ENCODE peak calls at places on chromosomes 11 and 22, in five cellular contexts. S, D, Y, I and U are unnamed samples.

GRCh38 chr11:120645639-120646038 is 134.1 kb downstream of the GRIK4 start:
- DNase-seq in S (no peak), D (no peak), Y (peak), I (peak), U (no peak)

GRCh38 chr11:67369275-67369674 is 4.1 kb downstream of the CLCF1 start:
- DNase-seq in S (no peak), D (no peak), Y (no peak), I (no peak), U (no peak)

GRCh38 chr11:125701858-125702621 is 21.4 kb upstream of the ACRV1 start:
- DNase-seq in S (no peak), D (no peak), Y (peak), I (no peak), U (no peak)

GRCh38 chr22:50627452-50627913 is 469 bp downstream of the ARSA start:
- DNase-seq in S (peak), D (no peak), Y (peak), I (peak), U (no peak)

GRCh38 chr11:120715239-120715638 is 203.7 kb downstream of the GRIK4 start:
- DNase-seq in S (peak), D (no peak), Y (peak), I (peak), U (no peak)

GRCh38 chr11:93720522-93720921 is 20.8 kb downstream of the TAF1D start:
- DNase-seq in S (no peak), D (no peak), Y (no peak), I (no peak), U (no peak)

GRCh38 chr22:46454910-46455269 is 82.5 kb downstream of the CELSR1 start:
- DNase-seq in S (no peak), D (no peak), Y (no peak), I (no peak), U (peak)

GRCh38 chr11:19345519-19345847 is 104.7 kb upstream of the E2F8 start:
- DNase-seq in S (peak), D (no peak), Y (peak), I (peak), U (no peak)

GRCh38 chr11:128904872-128905344 is 13.8 kb downstream of the KCNJ5 start:
- DNase-seq in S (no peak), D (peak), Y (peak), I (peak), U (peak)

GRCh38 chr11:118061401-118062125 is 15.3 kb upstream of the TMPRSS4 start:
- DNase-seq in S (no peak), D (no peak), Y (no peak), I (no peak), U (no peak)

GRCh38 chr22:50621948-50622722 is 5.8 kb downstream of the ARSA start:
- DNase-seq in S (peak), D (no peak), Y (no peak), I (no peak), U (no peak)

GRCh38 chr11:76073716-76074115 is 132.6 kb downstream of the WNT11 start:
- DNase-seq in S (no peak), D (no peak), Y (no peak), I (peak), U (peak)

GRCh38 chr22:40526960-40527359 is 109.6 kb downstream of the MRTFA start:
- DNase-seq in S (no peak), D (no peak), Y (no peak), I (no peak), U (no peak)

GRCh38 chr11:134360050-134360835 is 28.5 kb downstream of the GLB1L2 start:
- DNase-seq in S (peak), D (peak), Y (peak), I (peak), U (peak)

GRCh38 chr22:43883012-43883661 is 8.7 kb downstream of the PNPLA5 start:
- DNase-seq in S (peak), D (peak), Y (peak), I (peak), U (peak)

GRCh38 chr11:8832571-8833260 is 78.3 kb upstream of the AKIP1 start:
- DNase-seq in S (peak), D (peak), Y (peak), I (peak), U (peak)

GRCh38 chr11:19756675-19757475 is 44.2 kb downstream of the NAV2 start:
- DNase-seq in S (no peak), D (no peak), Y (no peak), I (no peak), U (no peak)

GRCh38 chr11:36478700-36479329 is 31.3 kb downstream of the TRAF6 start:
- DNase-seq in S (peak), D (peak), Y (peak), I (peak), U (peak)

GRCh38 chr11:774873-775592 is 2.3 kb downstream of the GATD1 start:
- DNase-seq in S (peak), D (peak), Y (no peak), I (no peak), U (peak)
- H3K4me3 ChIP-seq in S (no peak), D (no peak), Y (no peak), I (no peak), U (peak)

DNA sequence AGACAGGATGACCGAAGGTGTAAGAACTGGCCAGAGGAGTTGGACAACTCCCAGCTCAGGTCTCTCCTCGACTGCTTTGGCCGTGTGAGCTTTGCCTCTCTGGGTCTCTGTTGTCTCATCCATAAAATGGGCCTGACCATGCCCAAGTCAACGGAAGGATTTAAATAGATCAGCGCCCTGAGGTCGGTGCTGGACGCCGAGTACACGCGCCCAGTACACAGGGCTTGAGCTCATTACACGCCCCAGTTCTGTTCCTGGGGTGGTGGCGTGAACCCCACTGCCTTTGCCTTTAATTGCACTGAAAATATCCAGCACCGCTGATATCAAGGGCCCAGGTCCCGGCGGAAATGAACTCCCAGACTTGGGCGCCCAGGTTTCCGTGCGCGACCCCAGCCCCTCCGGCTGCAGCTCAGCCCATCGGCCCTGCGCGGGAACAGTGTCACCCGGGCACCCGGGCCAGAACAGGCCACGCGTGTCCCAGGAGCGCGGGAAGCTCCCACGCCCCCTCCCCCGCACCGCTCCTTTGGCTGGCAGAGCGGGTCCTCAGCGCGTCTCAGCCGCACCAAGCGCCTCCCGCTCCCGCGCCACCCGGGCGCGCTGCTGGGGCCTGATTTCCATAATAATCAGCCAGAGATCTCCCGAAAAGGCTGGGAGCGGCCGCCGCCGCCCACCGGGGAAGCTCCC is 42.2 kb downstream of the CYTH4 start:
- DNase-seq in S (no peak), D (no peak), Y (peak), I (no peak), U (no peak)
- TF ChIP-seq EZH2 in S (no peak), D (peak), Y (no peak), I (peak), U (peak)

GRCh38 chr22:17435375-17435774 is 66.1 kb downstream of the CECR2 start:
- DNase-seq in S (no peak), D (no peak), Y (no peak), I (no peak), U (no peak)

GRCh38 chr22:17441326-17441725 is 72.1 kb downstream of the CECR2 start:
- DNase-seq in S (no peak), D (no peak), Y (no peak), I (no peak), U (no peak)

GRCh38 chr22:17434856-17435255 is 65.6 kb downstream of the CECR2 start:
- DNase-seq in S (no peak), D (no peak), Y (peak), I (no peak), U (peak)

GRCh38 chr22:17436382-17436951 is 67.2 kb downstream of the CECR2 start:
- DNase-seq in S (peak), D (peak), Y (peak), I (peak), U (peak)

GRCh38 chr22:17436981-17437410 is 67.7 kb downstream of the CECR2 start:
- DNase-seq in S (no peak), D (peak), Y (peak), I (no peak), U (no peak)
- H3K4me3 ChIP-seq in S (peak), D (no peak), Y (peak), I (no peak), U (peak)

GRCh38 chr11:637593-638507 is 781 bp downstream of the DRD4 start:
- DNase-seq in S (no peak), D (peak), Y (peak), I (peak), U (no peak)

GRCh38 chr11:635945-636510 is 1.0 kb upstream of the DRD4 start:
- DNase-seq in S (no peak), D (peak), Y (no peak), I (no peak), U (no peak)

GRCh38 chr11:638616-639323 is 1.7 kb downstream of the DRD4 start:
- DNase-seq in S (no peak), D (peak), Y (peak), I (peak), U (no peak)

GRCh38 chr11:637333-637592 is 194 bp downstream of the DRD4 start:
- DNase-seq in S (no peak), D (no peak), Y (no peak), I (no peak), U (no peak)

GRCh38 chr11:636511-637332 is at the start of gene DRD4:
- DNase-seq in S (no peak), D (peak), Y (peak), I (no peak), U (no peak)
- TF ChIP-seq EZH2 in S (no peak), D (no peak), Y (peak), I (no peak), U (no peak)

DNA sequence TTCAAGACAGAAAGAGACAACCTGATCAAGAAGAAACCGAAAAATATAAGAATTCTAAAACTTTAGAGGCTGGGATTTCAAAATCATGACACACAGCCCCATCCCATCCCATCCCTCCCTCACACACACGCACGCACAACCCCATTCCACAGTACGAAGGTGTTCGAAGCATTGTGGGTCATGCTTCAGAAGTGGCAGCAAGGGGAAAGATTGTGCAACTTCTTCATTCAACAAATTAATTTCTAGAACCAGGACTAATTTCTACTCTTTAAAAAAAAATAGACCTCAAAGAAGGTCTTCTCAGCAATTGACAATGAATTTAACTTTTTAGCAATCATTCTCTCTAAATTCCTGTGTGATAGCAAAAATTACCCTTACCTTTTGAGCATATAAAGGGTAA is 867 bp downstream of the SPA17 start:
- DNase-seq in S (no peak), D (no peak), Y (no peak), I (no peak), U (no peak)
- H3K4me3 ChIP-seq in S (peak), D (peak), Y (peak), I (peak), U (peak)